ENCODE peak calls at places on chromosomes 5 and 9, in nine cellular contexts. D is endothelial cell of umbilical vein, L is adrenal gland, Q is PC-9, Z is HFF-Myc, T is transverse colon, U is GM12865, F is stomach, P is body of pancreas. I is an unnamed sample.

GRCh38 chr9:4771788-4772187 is 21.0 kb upstream of the RCL1 start:
- DNase-seq in D (no peak), Z (no peak), F (no peak), P (no peak), U (no peak), L (no peak), Q (no peak), T (no peak), I (no peak)

GRCh38 chr9:101601904-101602765 is 7.4 kb upstream of the PPP3R2 start:
- DNase-seq in F (no peak), U (peak), Q (no peak), L (peak), D (peak), P (no peak), Z (no peak), T (no peak), I (peak)

GRCh38 chr5:132498686-132499271 is 8.2 kb upstream of the IRF1 start:
- DNase-seq in F (peak), U (no peak), D (no peak), T (no peak), L (no peak), Q (no peak), Z (no peak), P (no peak), I (no peak)

GRCh38 chr9:95626885-95627558 is 110.3 kb upstream of the PTCH1 start:
- DNase-seq in U (peak), Q (no peak), P (peak), T (peak), Z (no peak), F (no peak), L (peak), D (peak), I (no peak)

GRCh38 chr9:23803216-23803615 is 22.8 kb downstream of the ELAVL2 start:
- DNase-seq in Z (no peak), Q (no peak), T (no peak), F (no peak), L (no peak), P (no peak), U (no peak), D (no peak), I (no peak)

GRCh38 chr9:132372177-132373095 is 17.6 kb upstream of the SETX start:
- DNase-seq in T (peak), P (no peak), D (peak), U (peak), L (peak), Z (peak), F (peak), Q (peak), I (peak)

GRCh38 chr9:4734150-4734549 is 6.9 kb downstream of the AK3 start:
- DNase-seq in F (no peak), Z (no peak), D (no peak), Q (no peak), P (no peak), U (no peak), L (no peak), T (no peak), I (no peak)

GRCh38 chr9:126722922-126723806 is 81.7 kb upstream of the ZBTB43 start:
- DNase-seq in U (peak), D (no peak), P (peak), L (peak), Z (no peak), T (peak), Q (no peak), F (peak), I (peak)

GRCh38 chr5:51995773-51996306 is 612.6 kb downstream of the ISL1 start:
- DNase-seq in T (no peak), F (no peak), D (no peak), L (no peak), U (no peak), P (no peak), Q (no peak), Z (no peak), I (no peak)

GRCh38 chr5:165334186-165334585 is 1828.8 kb downstream of the MAT2B start:
- DNase-seq in D (no peak), T (no peak), P (no peak), Q (no peak), U (no peak), L (no peak), F (no peak), Z (no peak), I (peak)

GRCh38 chr5:75051217-75051751 is 1.1 kb downstream of the GCNT4 start:
- DNase-seq in D (no peak), P (peak), Z (no peak), F (peak), U (peak), T (peak), L (no peak), Q (no peak), I (no peak)

GRCh38 chr5:95801532-95801931 is 21.0 kb downstream of the GLRX start:
- DNase-seq in Q (no peak), Z (no peak), D (no peak), L (no peak), F (no peak), P (no peak), U (no peak), T (no peak), I (no peak)

GRCh38 chr5:58094031-58094430 is 365.9 kb downstream of the PLK2 start:
- DNase-seq in P (no peak), L (no peak), U (peak), T (no peak), Z (no peak), F (no peak), D (no peak), Q (peak), I (peak)

GRCh38 chr5:85576666-85577065 is 1041.1 kb upstream of the COX7C start:
- DNase-seq in Z (no peak), D (no peak), U (no peak), Q (no peak), P (no peak), F (no peak), T (no peak), L (no peak), I (peak)

GRCh38 chr9:73118898-73119554 is 32.6 kb upstream of the ANXA1 start:
- DNase-seq in U (no peak), P (no peak), L (no peak), Q (peak), Z (no peak), T (no peak), D (peak), F (no peak), I (peak)

GRCh38 chr5:168979140-168979539 is 321.8 kb downstream of the SLIT3 start:
- DNase-seq in U (no peak), D (no peak), T (no peak), P (no peak), F (no peak), Q (no peak), Z (no peak), L (no peak), I (no peak)

GRCh38 chr9:114437401-114437893 is 49.7 kb upstream of the AKNA start:
- DNase-seq in F (no peak), L (no peak), T (no peak), D (no peak), P (no peak), U (no peak), Z (no peak), Q (no peak), I (no peak)

GRCh38 chr5:167950126-167950721 is 341.2 kb upstream of the WWC1 start:
- DNase-seq in F (no peak), L (peak), T (no peak), D (no peak), P (no peak), U (no peak), Q (no peak), Z (peak), I (peak)

DNA sequence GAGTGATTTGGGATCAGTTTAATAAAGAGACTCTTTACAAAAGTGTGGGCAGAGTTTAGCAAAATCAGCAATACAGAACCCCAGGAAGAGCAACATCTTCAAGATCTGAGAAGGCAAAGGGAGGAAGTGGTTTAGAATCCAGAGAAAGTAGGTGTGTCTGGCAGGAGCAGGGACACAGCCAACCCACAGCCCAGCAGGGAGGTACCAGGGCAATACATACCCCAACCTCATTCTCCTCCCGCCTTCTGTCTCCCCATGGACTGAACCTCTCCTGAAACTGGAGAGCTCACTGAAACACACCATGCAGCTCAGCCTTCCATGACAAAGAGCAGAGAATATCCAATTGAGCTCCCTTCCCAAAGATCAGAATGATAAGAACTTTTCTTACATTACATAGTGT is 283.4 kb downstream of the PRELID2 start:
- DNase-seq in L (no peak), P (no peak), U (no peak), T (no peak), D (no peak), F (no peak), Q (no peak), Z (no peak), I (no peak)
- TF ChIP-seq CTCF in L (no peak), P (no peak), U (no peak), T (no peak), D (no peak), F (no peak), Q (no peak), Z (no peak), I (no peak)

GRCh38 chr5:1412163-1412562 is 33.1 kb downstream of the SLC6A3 start:
- DNase-seq in Q (no peak), T (no peak), Z (no peak), P (no peak), L (no peak), F (no peak), D (no peak), U (no peak), I (no peak)
- TF ChIP-seq CTCF in Q (no peak), T (no peak), Z (no peak), P (no peak), L (no peak), F (no peak), D (no peak), U (no peak), I (no peak)

GRCh38 chr5:140147460-140147859 is 21.7 kb downstream of the IGIP start:
- DNase-seq in P (no peak), Q (no peak), L (no peak), Z (no peak), T (no peak), D (no peak), F (no peak), U (no peak), I (no peak)

GRCh38 chr5:140146523-140146842 is 20.7 kb downstream of the IGIP start:
- DNase-seq in Q (no peak), F (no peak), P (no peak), U (no peak), D (no peak), L (no peak), Z (no peak), T (no peak), I (no peak)

GRCh38 chr5:140145223-140145622 is 19.5 kb downstream of the IGIP start:
- DNase-seq in U (no peak), T (no peak), F (no peak), L (no peak), P (no peak), D (no peak), Z (no peak), Q (no peak), I (no peak)

GRCh38 chr5:140143521-140144258 is 18.0 kb downstream of the IGIP start:
- DNase-seq in F (no peak), D (no peak), U (no peak), T (no peak), L (no peak), Z (no peak), Q (no peak), P (no peak), I (no peak)

DNA sequence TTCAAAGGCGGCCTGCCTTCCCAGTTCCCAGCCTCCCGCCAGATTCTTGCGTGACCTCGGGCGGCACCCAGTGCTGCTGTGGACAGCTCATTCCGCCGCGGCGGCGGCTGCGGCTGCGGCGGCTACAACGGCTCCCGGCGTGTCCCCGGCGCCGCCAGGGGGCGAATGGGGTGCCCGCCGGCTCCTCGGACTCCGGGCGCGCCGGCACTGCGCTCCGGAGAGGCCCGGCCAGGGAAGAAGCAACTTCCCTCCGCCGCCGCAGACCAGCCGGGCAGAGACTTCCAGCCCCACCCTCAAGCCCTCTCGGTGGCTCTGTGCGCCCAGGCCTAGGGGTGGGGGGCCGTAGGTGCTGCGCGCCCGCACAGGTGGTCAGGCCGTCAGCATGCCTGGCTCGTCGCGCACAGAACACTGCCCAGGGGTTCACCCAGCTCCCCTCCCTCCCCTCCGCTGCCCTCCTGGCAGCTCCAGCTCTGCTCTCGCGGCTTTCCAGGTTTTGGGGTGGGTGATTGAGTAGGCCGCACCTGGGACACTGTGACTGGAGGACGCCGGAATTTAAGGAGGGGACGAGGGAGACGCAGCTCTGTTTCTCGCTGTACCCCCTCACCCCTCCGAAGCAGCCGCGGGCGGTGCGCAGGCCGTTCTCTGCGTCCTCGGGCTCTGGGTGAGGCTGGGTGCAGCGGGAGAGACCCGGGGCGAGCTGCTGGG is 20.2 kb downstream of the IGIP start:
- DNase-seq in P (peak), Z (no peak), L (peak), D (peak), F (peak), Q (no peak), U (peak), T (peak), I (peak)
- TF ChIP-seq CTCF in P (peak), Z (peak), L (peak), D (peak), F (no peak), Q (no peak), U (peak), T (peak), I (no peak)

GRCh38 chr5:158154226-158155005 is 295.5 kb upstream of the CLINT1 start:
- DNase-seq in L (peak), U (no peak), T (no peak), F (no peak), D (peak), Z (peak), Q (no peak), P (peak), I (peak)
- TF ChIP-seq CTCF in L (no peak), U (no peak), T (no peak), F (no peak), D (no peak), Z (no peak), Q (no peak), P (no peak), I (no peak)